ENCODE peak calls at places on chromosomes 13 and 19, in seven cellular contexts. T, Y, N, C, X, S and O are unnamed samples.

GRCh38 chr13:64850017-64850416 is 2380.1 kb downstream of the PCDH9 start:
- DNase-seq in X (no peak), N (no peak), S (no peak), C (no peak), T (no peak), Y (no peak), O (no peak)

GRCh38 chr19:4108767-4109625 is 14.9 kb downstream of the MAP2K2 start:
- DNase-seq in N (no peak), S (no peak), Y (no peak), T (peak; percentile 88), X (no peak), C (no peak), O (peak; percentile 87)

GRCh38 chr13:38417727-38418126 is 68.1 kb downstream of the UFM1 start:
- DNase-seq in T (peak; percentile 17), S (no peak), Y (no peak), C (no peak), N (no peak), X (no peak), O (peak; percentile 12)

GRCh38 chr19:52286256-52286655 is 10.7 kb upstream of the ZNF480 start:
- DNase-seq in T (no peak), S (no peak), X (no peak), C (no peak), N (no peak), Y (no peak), O (no peak)

GRCh38 chr13:34901577-34901976 is 40.5 kb upstream of the NBEA start:
- DNase-seq in C (no peak), Y (no peak), S (no peak), X (no peak), T (no peak), N (no peak), O (no peak)

GRCh38 chr19:17749912-17750317 is 1.4 kb upstream of the FCHO1 start:
- DNase-seq in N (no peak), S (no peak), T (no peak), C (no peak), Y (no peak), X (no peak), O (no peak)

GRCh38 chr19:30173593-30174356 is 198.4 kb upstream of the ZNF536 start:
- DNase-seq in S (no peak), X (no peak), T (no peak), Y (no peak), N (no peak), C (no peak), O (no peak)

GRCh38 chr19:18605196-18605545 is 1.4 kb downstream of the CRLF1 start:
- DNase-seq in S (no peak), N (no peak), X (no peak), C (no peak), T (no peak), Y (no peak), O (no peak)

GRCh38 chr13:81382236-81382635 is 1041.3 kb upstream of the SPRY2 start:
- DNase-seq in X (no peak), S (no peak), C (no peak), Y (no peak), T (no peak), N (no peak), O (no peak)

GRCh38 chr13:113650275-113650674 is 7.7 kb downstream of the ATP4B start:
- DNase-seq in X (peak; percentile 14), C (no peak), N (no peak), T (no peak), Y (no peak), S (peak; percentile 5), O (no peak)

GRCh38 chr19:23996549-23996948 is 81.9 kb downstream of the ZNF726 start:
- DNase-seq in T (no peak), C (no peak), S (no peak), X (no peak), N (no peak), Y (no peak), O (no peak)
- TF ChIP-seq CTCF in T (no peak), C (peak; percentile 22), S (no peak), X (no peak), N (no peak), Y (no peak), O (no peak)

GRCh38 chr13:28001049-28001448 is 12.6 kb upstream of the URAD start:
- DNase-seq in N (no peak), X (no peak), S (no peak), Y (no peak), C (no peak), T (no peak), O (no peak)

GRCh38 chr13:28000567-28000966 is 12.1 kb upstream of the URAD start:
- DNase-seq in C (no peak), Y (no peak), N (no peak), S (no peak), X (no peak), T (no peak), O (no peak)

GRCh38 chr13:28002886-28003698 is 14.6 kb upstream of the URAD start:
- DNase-seq in Y (no peak), X (no peak), S (no peak), T (no peak), C (no peak), N (no peak), O (no peak)

GRCh38 chr13:28001837-28002473 is 13.5 kb upstream of the URAD start:
- DNase-seq in N (no peak), S (no peak), T (no peak), X (no peak), C (no peak), Y (no peak), O (no peak)

GRCh38 chr13:27997904-27998522 is 9.5 kb upstream of the URAD start:
- DNase-seq in X (peak; percentile 50), N (peak; percentile 60), Y (peak; percentile 58), S (no peak), T (peak; percentile 60), C (no peak), O (no peak)
- TF ChIP-seq CTCF in X (peak; percentile 33), N (peak; percentile 69), Y (no peak), S (no peak), T (peak; percentile 54), C (peak; percentile 64), O (peak; percentile 49)

GRCh38 chr13:105412171-105412570 is 1123.3 kb downstream of the EFNB2 start:
- DNase-seq in T (no peak), S (no peak), Y (no peak), X (no peak), N (no peak), C (no peak), O (no peak)

GRCh38 chr13:105406551-105406950 is 1128.9 kb downstream of the EFNB2 start:
- DNase-seq in T (no peak), N (no peak), S (no peak), X (no peak), Y (no peak), C (no peak), O (no peak)

GRCh38 chr13:105414639-105415038 is 1120.8 kb downstream of the EFNB2 start:
- DNase-seq in X (no peak), Y (no peak), C (no peak), T (no peak), S (no peak), N (no peak), O (no peak)

DNA sequence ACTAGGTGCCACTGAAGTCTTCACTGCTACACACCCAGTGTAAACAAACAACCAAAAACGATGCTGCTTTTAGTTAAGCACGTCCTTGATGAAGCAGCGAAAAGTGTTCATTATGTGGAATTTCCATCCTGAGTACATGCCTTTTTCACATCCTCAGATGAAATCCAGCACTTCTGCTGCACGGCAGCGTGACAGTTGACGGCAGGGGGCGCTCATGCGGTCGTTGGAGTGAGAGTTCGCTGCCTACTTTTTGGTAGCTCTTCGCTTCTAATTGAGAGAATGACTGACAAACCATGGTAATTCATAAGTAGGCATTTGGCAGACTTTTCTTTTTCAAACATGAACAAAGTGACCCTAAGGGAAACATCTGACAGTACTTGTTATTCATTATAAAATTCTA is 1124.9 kb downstream of the EFNB2 start:
- DNase-seq in X (peak; percentile 29), S (no peak), Y (peak; percentile 67), N (peak; percentile 61), T (no peak), C (no peak), O (peak; percentile 9)
- TF ChIP-seq CTCF in X (peak; percentile 43), S (no peak), Y (peak; percentile 40), N (peak; percentile 54), T (peak; percentile 47), C (peak; percentile 70), O (no peak)

GRCh38 chr13:36530861-36531590 is 98.7 kb downstream of the CCNA1 start:
- DNase-seq in X (no peak), Y (no peak), T (no peak), S (no peak), N (no peak), C (no peak), O (no peak)
- TF ChIP-seq CTCF in X (no peak), Y (no peak), T (no peak), S (no peak), N (no peak), C (no peak), O (no peak)

GRCh38 chr13:102825400-102825799 is 20.4 kb upstream of the ERCC5 start:
- DNase-seq in N (no peak), Y (no peak), S (no peak), T (no peak), X (no peak), C (no peak), O (no peak)

GRCh38 chr13:102830646-102831045 is 15.2 kb upstream of the ERCC5 start:
- DNase-seq in C (no peak), T (no peak), S (no peak), Y (peak; percentile 71), N (no peak), X (no peak), O (no peak)

DNA sequence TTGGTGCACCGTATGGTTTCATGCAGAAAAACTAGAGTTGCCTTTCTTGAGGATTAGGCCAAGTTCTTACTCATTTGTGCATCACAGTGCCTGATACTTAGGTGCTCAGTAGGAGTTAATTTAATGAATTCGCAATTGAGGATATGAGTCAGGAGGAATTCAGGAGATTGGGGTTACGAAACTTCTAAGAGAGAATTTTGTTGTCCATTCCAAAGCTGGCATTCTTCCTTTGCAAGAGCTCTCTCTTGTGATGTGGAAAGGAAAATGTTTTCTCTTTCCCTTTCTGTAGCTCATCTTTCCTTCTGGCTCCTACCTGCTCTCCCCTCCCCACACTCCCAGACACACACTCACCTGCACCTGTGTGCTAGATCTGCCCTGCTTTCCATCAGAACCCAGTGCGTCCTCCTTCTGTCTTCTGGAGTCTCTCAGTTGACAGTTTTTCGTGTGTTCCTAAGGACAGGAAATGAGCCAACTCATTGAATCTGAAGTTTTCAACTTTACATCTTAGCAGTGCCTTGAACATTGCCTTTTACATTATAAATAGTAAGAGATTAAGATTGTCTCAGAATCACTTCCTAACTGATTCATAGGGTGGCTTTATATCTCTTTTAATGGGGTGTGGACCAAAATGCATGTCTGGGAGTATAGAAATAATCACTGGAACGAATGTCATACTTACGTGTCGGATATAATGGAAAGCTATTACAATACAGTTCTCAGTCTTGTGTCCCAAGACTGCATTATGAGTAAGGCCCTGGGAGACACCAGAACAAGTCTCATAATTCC is 19.7 kb upstream of the ERCC5 start:
- DNase-seq in C (peak; percentile 71), T (no peak), Y (no peak), N (no peak), X (no peak), S (no peak), O (no peak)
- TF ChIP-seq CTCF in C (no peak), T (no peak), Y (no peak), N (no peak), X (no peak), S (no peak), O (no peak)

GRCh38 chr13:32023698-32024097 is 7.9 kb upstream of the FRY start:
- DNase-seq in N (no peak), T (no peak), C (no peak), Y (no peak), S (no peak), X (no peak), O (no peak)
- TF ChIP-seq CTCF in N (no peak), T (no peak), C (peak; percentile 50), Y (no peak), S (no peak), X (no peak), O (no peak)